ENCODE peak calls at places on chromosomes 2 and 18, in ten cellular contexts. J is thoracic aorta, Y is ovary, Q is suprapubic skin, I is lung, C is Peyer's patch, T is AG04450, F is esophagus muscularis mucosa, E is HepG2, V is fibroblast of lung. S is an unnamed sample. For H3K27me3, the result is how much of the 10 kb centered on the place peaks cover.

GRCh38 chr2:238921681-238922319 is 73.9 kb downstream of the TWIST2 start:
- DNase-seq in Y (peak), C (no peak), I (no peak), J (no peak), Q (peak), T (no peak), F (no peak), V (no peak), E (no peak), S (no peak)

GRCh38 chr2:231673348-231673770 is 35.0 kb upstream of the PTMA start:
- DNase-seq in T (no peak), C (peak), F (no peak), Y (peak), V (peak), Q (no peak), I (peak), J (no peak), E (peak), S (peak)

GRCh38 chr2:230717595-230717994 is 5.0 kb downstream of the CAB39 start:
- DNase-seq in I (no peak), C (no peak), F (no peak), Q (no peak), T (no peak), Y (no peak), J (no peak), E (no peak), V (peak), S (no peak)

GRCh38 chr2:19351914-19352697 is 6.3 kb downstream of the OSR1 start:
- DNase-seq in F (peak), V (no peak), I (no peak), C (no peak), T (no peak), E (no peak), J (no peak), Y (no peak), Q (no peak), S (no peak)

GRCh38 chr2:39898934-39899333 is 119.9 kb upstream of the THUMPD2 start:
- DNase-seq in V (no peak), Q (no peak), F (no peak), E (no peak), I (no peak), J (no peak), C (no peak), T (no peak), Y (no peak), S (no peak)

GRCh38 chr2:62354771-62355550 is 151.0 kb downstream of the TMEM17 start:
- DNase-seq in F (no peak), E (no peak), I (no peak), J (no peak), C (no peak), Q (no peak), T (no peak), Y (no peak), V (peak), S (no peak)

GRCh38 chr2:239002960-239003932 is 155.4 kb downstream of the TWIST2 start:
- DNase-seq in J (no peak), Y (no peak), C (no peak), T (peak), F (no peak), I (no peak), Q (no peak), E (no peak), V (peak), S (peak)

GRCh38 chr2:13578547-13578946 is 861.8 kb downstream of the TRIB2 start:
- DNase-seq in C (no peak), T (no peak), Y (no peak), E (no peak), F (no peak), J (no peak), V (peak), I (no peak), Q (no peak), S (no peak)

GRCh38 chr2:158962074-158962473 is 6.4 kb upstream of the TANC1 start:
- DNase-seq in F (no peak), J (no peak), Y (no peak), V (no peak), Q (no peak), C (no peak), T (no peak), E (no peak), I (no peak), S (no peak)

GRCh38 chr2:67256892-67257291 is 140.2 kb upstream of the ETAA1 start:
- DNase-seq in I (no peak), Y (no peak), C (no peak), F (no peak), T (peak), J (no peak), E (no peak), Q (no peak), V (peak), S (no peak)

GRCh38 chr2:10135296-10136089 is 13.0 kb downstream of the RRM2 start:
- DNase-seq in I (no peak), C (no peak), J (no peak), Y (no peak), F (no peak), T (no peak), V (peak), E (no peak), Q (no peak), S (peak)

GRCh38 chr2:70381821-70382220 is 80.0 kb upstream of the FAM136A start:
- DNase-seq in V (peak), C (no peak), E (no peak), T (no peak), Q (no peak), J (no peak), Y (no peak), F (no peak), I (no peak), S (peak)

GRCh38 chr18:54284967-54285785 is 15.9 kb downstream of the POLI start:
- DNase-seq in C (no peak), Y (no peak), J (no peak), F (no peak), T (peak), I (no peak), Q (no peak), V (peak), E (no peak), S (peak)

GRCh38 chr18:12741351-12741750 is 38.5 kb downstream of the PSMG2 start:
- DNase-seq in J (no peak), I (no peak), V (peak), Y (no peak), C (no peak), E (peak), F (no peak), Q (no peak), T (no peak), S (no peak)

GRCh38 chr18:79770826-79771225 is 26.9 kb upstream of the KCNG2 start:
- DNase-seq in I (no peak), Y (no peak), F (no peak), V (no peak), J (no peak), Q (no peak), E (no peak), C (no peak), T (no peak), S (no peak)

GRCh38 chr18:10094154-10094553 is 180.3 kb downstream of the VAPA start:
- DNase-seq in Y (no peak), I (no peak), V (peak), Q (no peak), J (no peak), C (no peak), E (no peak), T (no peak), F (no peak), S (peak)

GRCh38 chr2:218168635-218169462 is 2.1 kb upstream of the CXCR1 start:
- DNase-seq in I (peak), T (no peak), V (peak), J (no peak), C (peak), F (no peak), Q (no peak), Y (peak), E (peak), S (peak)

GRCh38 chr2:64922482-64923384 is 66.5 kb upstream of the SLC1A4 start:
- DNase-seq in T (no peak), J (no peak), I (no peak), V (no peak), Q (no peak), F (no peak), E (peak), Y (no peak), C (no peak), S (no peak)

GRCh38 chr2:7609556-7610323 is 692.5 kb downstream of the RNF144A start:
- DNase-seq in F (no peak), T (no peak), J (no peak), Y (no peak), C (no peak), I (no peak), E (no peak), Q (no peak), V (no peak), S (no peak)

GRCh38 chr2:42367835-42368234 is 6.8 kb upstream of the COX7A2L start:
- DNase-seq in Q (no peak), F (no peak), C (no peak), E (no peak), Y (no peak), J (no peak), I (no peak), T (no peak), V (peak), S (no peak)

GRCh38 chr2:33412920-33413319 is 63.5 kb upstream of the RASGRP3 start:
- DNase-seq in I (no peak), E (peak), Y (no peak), T (no peak), C (no peak), V (peak), J (no peak), Q (no peak), F (no peak), S (peak)

GRCh38 chr2:24050041-24050655 is 607 bp downstream of the FKBP1B start:
- DNase-seq in Q (no peak), C (no peak), T (no peak), E (peak), V (peak), J (no peak), F (no peak), I (peak), Y (peak), S (no peak)

GRCh38 chr18:22912835-22913234 is 20.3 kb upstream of the RBBP8 start:
- DNase-seq in I (peak), V (peak), Q (no peak), Y (no peak), F (no peak), E (no peak), J (no peak), C (no peak), T (no peak), S (no peak)

GRCh38 chr2:101770672-101771071 is 73.2 kb downstream of the MAP4K4 start:
- DNase-seq in E (peak), Y (no peak), T (no peak), J (no peak), Q (no peak), V (peak), C (no peak), I (no peak), F (peak), S (no peak)

GRCh38 chr2:55887906-55888625 is 35.5 kb downstream of the EFEMP1 start:
- DNase-seq in Y (no peak), V (peak), T (peak), E (no peak), C (no peak), I (no peak), F (no peak), Q (no peak), J (no peak), S (peak)

GRCh38 chr2:21123473-21124393 is at the start of gene TDRD15:
- DNase-seq in Q (no peak), I (no peak), J (no peak), T (no peak), F (no peak), V (no peak), E (no peak), C (no peak), Y (no peak), S (no peak)

GRCh38 chr18:58042826-58043362 is 1.1 kb upstream of the NEDD4L start:
- DNase-seq in C (no peak), J (no peak), V (peak), E (no peak), I (no peak), F (no peak), T (no peak), Y (no peak), Q (no peak), S (no peak)

GRCh38 chr2:236590846-236591245 is 21.2 kb downstream of the ACKR3 start:
- DNase-seq in C (no peak), Q (peak), Y (no peak), J (no peak), T (no peak), F (no peak), E (no peak), I (no peak), V (no peak), S (no peak)

GRCh38 chr2:212494413-212495020 is 44.1 kb downstream of the ERBB4 start:
- DNase-seq in I (no peak), F (no peak), V (no peak), J (no peak), E (no peak), Q (no peak), Y (no peak), C (no peak), T (no peak), S (no peak)

GRCh38 chr18:47254341-47254939 is 3.0 kb upstream of the SKOR2 start:
- DNase-seq in Q (no peak), V (peak), E (peak), F (no peak), C (no peak), T (peak), J (no peak), Y (no peak), I (peak), S (no peak)
- H3K27me3 ChIP-seq in Q (half or more), V (under half), E (under half), F (under half), C (under half), T (under half), J (under half), Y (under half), I (under half), S (half or more)

DNA sequence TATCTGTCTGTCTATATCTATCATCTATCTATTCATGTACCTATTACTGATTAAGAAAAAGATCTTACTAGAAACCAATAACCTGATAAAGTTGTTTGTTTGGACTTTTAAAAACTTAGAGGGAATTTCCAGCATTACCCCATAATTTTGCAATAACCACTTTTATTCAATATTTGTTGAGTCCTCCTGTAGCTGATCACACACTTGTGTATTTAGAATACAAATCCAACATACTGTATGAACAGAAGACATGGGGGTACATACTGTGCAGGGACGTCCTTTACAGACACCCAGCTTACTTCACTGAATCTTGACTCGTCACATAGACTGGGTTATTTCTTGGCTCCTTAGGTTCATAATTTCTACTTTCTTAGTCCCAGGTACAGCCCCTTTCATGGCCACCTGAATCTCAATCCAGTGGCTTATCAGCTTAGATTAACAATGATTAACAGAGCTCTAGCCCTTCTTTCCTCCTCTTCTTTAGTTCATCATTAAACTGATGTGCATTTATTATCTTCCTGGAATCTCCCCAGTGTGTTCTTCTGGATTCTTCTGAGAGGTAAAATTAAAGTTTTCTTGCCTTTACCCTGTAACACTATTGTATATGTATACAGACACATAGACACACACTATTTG is 27.4 kb upstream of the STAT4 start:
- DNase-seq in C (no peak), J (no peak), Y (no peak), I (no peak), F (no peak), Q (no peak), E (no peak), V (no peak), T (no peak), S (no peak)
- H3K27me3 ChIP-seq in C (under half), J (under half), Y (under half), I (under half), F (under half), Q (under half), E (under half), V (under half), T (under half), S (under half)

GRCh38 chr18:76437011-76437410 is 58.0 kb downstream of the ZNF516 start:
- DNase-seq in I (no peak), E (no peak), Y (no peak), J (no peak), V (no peak), F (no peak), C (no peak), Q (no peak), T (no peak), S (no peak)
- H3K27me3 ChIP-seq in I (under half), E (under half), Y (under half), J (under half), V (under half), F (under half), C (under half), Q (under half), T (under half), S (under half)

DNA sequence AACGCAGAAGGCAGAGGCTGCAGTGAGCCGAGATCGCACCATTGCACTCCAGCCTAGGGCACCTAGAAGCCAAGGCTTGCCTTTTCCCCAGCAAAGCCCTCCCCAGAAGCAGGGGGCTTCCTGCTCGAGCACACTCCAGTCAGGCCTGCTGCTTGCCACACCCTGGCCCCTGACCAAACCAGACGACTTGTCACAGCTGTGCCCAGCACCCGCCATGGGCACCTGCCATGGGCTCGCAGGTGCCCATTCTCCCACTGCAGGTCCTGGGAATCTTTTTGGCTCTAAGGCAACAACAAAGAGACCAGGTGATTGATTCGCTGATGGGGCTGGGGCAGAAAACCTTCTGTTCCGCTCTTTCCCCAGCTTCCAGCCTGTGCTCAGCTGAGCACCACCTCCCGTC is 4.9 kb downstream of the KCNK3 start:
- DNase-seq in Y (no peak), E (no peak), I (no peak), C (no peak), V (no peak), F (no peak), J (no peak), Q (no peak), T (no peak), S (no peak)
- H3K27me3 ChIP-seq in Y (under half), E (half or more), I (under half), C (under half), V (under half), F (under half), J (under half), Q (half or more), T (under half), S (under half)

DNA sequence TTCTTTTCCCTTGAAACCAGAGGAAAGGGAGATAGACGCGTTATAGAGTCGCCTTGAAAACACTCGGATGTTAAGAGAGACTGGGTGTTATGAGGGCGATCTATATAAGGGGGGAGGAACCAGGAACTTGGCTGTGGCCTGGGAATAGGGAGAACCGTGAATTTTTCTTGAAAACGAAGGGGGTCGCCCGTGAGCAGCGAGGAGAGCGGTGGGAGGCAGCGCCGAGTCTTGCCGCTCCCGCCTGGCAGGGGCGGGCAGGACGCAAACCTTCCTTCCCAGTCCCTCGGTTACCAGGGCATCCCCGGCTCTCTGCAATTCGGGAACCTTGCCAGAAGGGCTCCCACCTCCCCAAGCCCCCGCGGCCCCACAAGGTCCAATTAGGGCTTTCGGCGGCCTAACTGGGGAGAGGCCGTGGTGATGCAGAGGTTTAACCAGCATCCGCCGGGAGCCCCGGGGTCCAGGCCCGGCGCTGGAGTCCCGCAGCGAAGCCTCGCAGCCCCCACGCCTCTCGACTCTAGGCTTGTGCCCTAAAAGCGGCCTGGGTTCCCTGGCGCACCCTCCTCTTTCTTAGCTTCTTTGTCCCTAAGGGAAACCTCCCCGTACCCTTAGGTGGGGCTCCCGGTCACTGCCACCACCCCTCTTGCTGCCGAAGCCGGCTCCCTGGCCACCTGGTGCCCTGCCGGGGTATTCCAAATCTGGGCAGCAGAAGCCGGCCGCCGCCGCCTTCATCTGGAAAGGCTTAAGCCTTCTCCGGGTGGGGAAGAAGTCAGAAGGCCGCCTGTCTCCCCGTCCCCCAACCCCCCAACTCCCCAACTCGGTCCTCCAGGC is 708 bp upstream of the FHOD3 start:
- DNase-seq in I (peak), Y (peak), V (peak), E (peak), T (peak), C (no peak), J (no peak), Q (no peak), F (peak), S (peak)
- H3K27me3 ChIP-seq in I (under half), Y (under half), V (under half), E (half or more), T (under half), C (under half), J (under half), Q (under half), F (under half), S (under half)